ENCODE peak calls at places on chromosome 17, in five cellular contexts. P is AML-193, X is NCI-H1436, A is foreskin melanocyte, C is endothelial cell. N is an unnamed sample.

GRCh38 chr17:50715471-50715870 is 3.9 kb upstream of the LUC7L3 start:
- DNase-seq in A (no peak), P (no peak), C (no peak), X (no peak), N (no peak)

GRCh38 chr17:79797492-79798295 is 817 bp upstream of the CBX8 start:
- DNase-seq in C (no peak), A (no peak), P (no peak), X (peak), N (no peak)

GRCh38 chr17:50203589-50204345 is 2.3 kb upstream of the COL1A1 start:
- DNase-seq in C (no peak), X (no peak), A (no peak), P (no peak), N (no peak)

GRCh38 chr17:59456428-59456827 is 109.0 kb upstream of the DHX40 start:
- DNase-seq in C (no peak), A (no peak), X (no peak), P (peak), N (no peak)

GRCh38 chr17:65156835-65157565 is 19.8 kb downstream of the RGS9 start:
- DNase-seq in X (no peak), A (no peak), P (no peak), C (no peak), N (no peak)

GRCh38 chr17:50787106-50787505 is 19.8 kb upstream of the ANKRD40CL start:
- DNase-seq in A (no peak), C (no peak), X (no peak), P (no peak), N (no peak)

GRCh38 chr17:64412944-64413381 is 22.3 kb upstream of the PECAM1 start:
- DNase-seq in C (no peak), P (no peak), A (no peak), X (no peak), N (no peak)

GRCh38 chr17:68522266-68522665 is 10.0 kb downstream of the PRKAR1A start:
- DNase-seq in C (no peak), A (no peak), P (no peak), X (no peak), N (no peak)

GRCh38 chr17:2416010-2416734 is 15.3 kb upstream of the MNT start:
- DNase-seq in A (peak), P (peak), C (peak), X (peak), N (no peak)

GRCh38 chr17:27345141-27345904 is 51.4 kb downstream of the WSB1 start:
- DNase-seq in C (peak), A (peak), P (no peak), X (peak), N (no peak)

GRCh38 chr17:82830249-82830661 is 9.6 kb downstream of the ZNF750 start:
- DNase-seq in A (no peak), C (no peak), X (no peak), P (no peak), N (no peak)

GRCh38 chr17:35790826-35791225 is 4.6 kb downstream of the MMP28 start:
- DNase-seq in X (no peak), P (no peak), A (no peak), C (no peak), N (no peak)

GRCh38 chr17:35238817-35239216 is 4.1 kb upstream of the SLFN5 start:
- DNase-seq in X (no peak), C (no peak), A (no peak), P (no peak), N (no peak)

GRCh38 chr17:81576621-81577277 is 24.6 kb upstream of the FAAP100 start:
- DNase-seq in C (no peak), P (no peak), X (no peak), A (peak), N (no peak)

GRCh38 chr17:44898768-44899073 is 524 bp downstream of the EFTUD2 start:
- DNase-seq in C (no peak), X (no peak), P (peak), A (no peak), N (no peak)

GRCh38 chr17:66540131-66540781 is 237.8 kb downstream of the PRKCA start:
- DNase-seq in X (no peak), A (peak), C (no peak), P (no peak), N (no peak)